ENCODE peak calls at places on chromosomes 5 and 9, in six cellular contexts. G is neural progenitor cell, B is MM.1S, Z is GM23248, C is HCT116, Y is SK-N-SH. T is an unnamed sample.

GRCh38 chr9:134853893-134854292 is 26.7 kb upstream of the FCN2 start:
- DNase-seq in G (no peak), B (no peak), Z (no peak), C (no peak), Y (no peak), T (no peak)

GRCh38 chr9:76703270-76703669 is 61.0 kb upstream of the PCA3 start:
- DNase-seq in G (no peak), B (no peak), Z (no peak), C (no peak), Y (no peak), T (no peak)

GRCh38 chr9:93126825-93127368 is 7.2 kb downstream of the NINJ1 start:
- DNase-seq in G (peak; percentile 45), B (no peak), Z (no peak), C (no peak), Y (peak; percentile 73), T (no peak)

GRCh38 chr9:14212116-14212515 is 101.8 kb downstream of the NFIB start:
- DNase-seq in G (no peak), B (no peak), Z (peak; percentile 74), C (no peak), Y (no peak), T (peak; percentile 56)

GRCh38 chr5:163760498-163760897 is 255.1 kb downstream of the MAT2B start:
- DNase-seq in G (no peak), B (no peak), Z (peak; percentile 89), C (no peak), Y (no peak), T (peak; percentile 18)

GRCh38 chr5:180156141-180156540 is 52.9 kb downstream of the RASGEF1C start:
- DNase-seq in G (no peak), B (no peak), Z (no peak), C (no peak), Y (peak; percentile 9), T (no peak)

GRCh38 chr9:123419091-123419490 is 63.1 kb downstream of the CRB2 start:
- DNase-seq in G (no peak), B (no peak), Z (no peak), C (no peak), Y (no peak), T (no peak)

GRCh38 chr5:167511-167910 is 23.8 kb upstream of the LRRC14B start:
- DNase-seq in G (no peak), B (no peak), Z (no peak), C (no peak), Y (no peak), T (no peak)

GRCh38 chr5:180098526-180098925 is 27.0 kb upstream of the RNF130 start:
- DNase-seq in G (no peak), B (no peak), Z (no peak), C (no peak), Y (no peak), T (no peak)

GRCh38 chr5:170985486-170985885 is 123.7 kb downstream of the RANBP17 start:
- DNase-seq in G (no peak), B (no peak), Z (peak; percentile 1), C (no peak), Y (no peak), T (no peak)

GRCh38 chr9:91162784-91163440 is 198.8 kb downstream of the AUH start:
- DNase-seq in G (no peak), B (peak; percentile 92), Z (no peak), C (no peak), Y (no peak), T (peak; percentile 27)

GRCh38 chr9:91273853-91274552 is 87.7 kb downstream of the AUH start:
- DNase-seq in G (no peak), B (peak; percentile 55), Z (peak; percentile 69), C (peak; percentile 8), Y (no peak), T (peak; percentile 47)

GRCh38 chr5:172524573-172525021 is 70.3 kb upstream of the SH3PXD2B start:
- DNase-seq in G (no peak), B (no peak), Z (no peak), C (no peak), Y (peak; percentile 60), T (no peak)

GRCh38 chr5:51860532-51861018 is 477.3 kb downstream of the ISL1 start:
- DNase-seq in G (no peak), B (no peak), Z (no peak), C (peak; percentile 2), Y (no peak), T (peak; percentile 82)

GRCh38 chr5:175885813-175886212 is 14.4 kb downstream of the CPLX2 start:
- DNase-seq in G (no peak), B (no peak), Z (no peak), C (no peak), Y (no peak), T (peak; percentile 7)

GRCh38 chr9:89474939-89475338 is 23.0 kb downstream of the SEMA4D start:
- DNase-seq in G (no peak), B (no peak), Z (no peak), C (no peak), Y (peak; percentile 61), T (no peak)

GRCh38 chr5:54874337-54875021 is 110.9 kb downstream of the ESM1 start:
- DNase-seq in G (no peak), B (no peak), Z (peak; percentile 34), C (no peak), Y (no peak), T (peak; percentile 53)

GRCh38 chr5:72436796-72437471 is 70.3 kb downstream of the ZNF366 start:
- DNase-seq in G (no peak), B (no peak), Z (no peak), C (no peak), Y (no peak), T (peak; percentile 40)
- TF ChIP-seq EZH2phosphoT487 in G (no peak), B (no peak), Z (no peak), C (no peak), Y (no peak), T (no peak)

DNA sequence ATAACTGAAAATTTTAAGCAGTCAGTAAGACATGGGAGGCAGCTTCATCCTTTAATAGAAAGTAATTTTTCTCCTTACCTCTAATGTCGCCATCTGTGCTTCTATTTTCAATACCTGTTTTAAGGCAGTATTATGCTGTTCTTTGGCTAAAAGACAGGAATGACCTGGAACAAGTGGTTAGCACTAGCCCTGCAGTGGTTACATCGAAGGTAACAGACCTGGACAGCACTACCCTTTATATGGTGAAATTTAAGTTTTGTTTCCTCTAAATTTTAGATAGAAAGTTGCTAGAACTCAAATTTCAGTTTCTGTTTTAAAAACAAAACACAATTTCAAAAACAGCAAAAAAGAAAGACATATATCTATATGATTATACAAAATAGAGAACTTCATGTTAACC is 534.1 kb upstream of the CDH6 start:
- DNase-seq in G (no peak), B (no peak), Z (no peak), C (no peak), Y (no peak), T (no peak)
- H3K9ac ChIP-seq in G (no peak overlapping the region), B (no peak overlapping the region), Z (no peak overlapping the region), C (no peak overlapping the region), Y (no peak overlapping the region), T (no peak overlapping the region)

GRCh38 chr9:125438506-125439433 is 177.1 kb downstream of the GAPVD1 start:
- DNase-seq in G (no peak), B (no peak), Z (no peak), C (no peak), Y (no peak), T (no peak)
- TF ChIP-seq EZH2phosphoT487 in G (no peak), B (no peak), Z (no peak), C (no peak), Y (no peak), T (no peak)

DNA sequence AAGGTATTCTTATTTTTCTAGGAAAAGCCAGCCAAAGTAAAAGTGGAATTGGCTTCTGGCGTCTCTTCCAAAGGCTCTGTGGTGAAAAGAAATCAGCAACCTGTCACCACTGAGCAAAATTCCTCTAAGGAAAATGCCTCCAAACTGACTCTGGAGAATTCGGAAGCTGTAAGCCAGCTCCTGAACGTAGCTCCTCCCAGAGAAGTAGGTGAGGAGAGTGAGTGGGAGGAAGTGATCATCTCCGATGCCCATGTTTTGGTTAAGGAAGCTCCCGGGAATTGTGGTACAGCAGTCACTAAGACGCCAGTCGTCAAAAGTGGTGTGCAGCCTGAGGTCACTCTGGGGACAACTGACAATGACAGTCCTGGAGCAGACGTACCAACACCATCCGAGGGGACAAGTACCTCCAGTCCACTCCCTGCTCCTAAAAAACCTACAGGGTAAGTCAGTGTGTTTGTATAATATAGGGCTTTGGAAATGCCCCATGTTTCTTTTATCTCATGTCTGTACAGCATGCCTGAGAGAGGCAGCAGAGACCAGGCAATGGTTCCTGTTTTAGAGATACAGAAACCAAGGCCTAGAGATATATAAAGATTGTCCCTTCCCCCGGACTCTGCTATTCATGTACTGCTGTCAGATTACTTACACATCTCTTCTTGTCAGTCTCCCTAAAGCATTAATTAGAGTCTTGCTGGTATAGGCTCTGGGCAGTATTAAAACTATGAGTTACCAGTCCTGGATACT is 23.9 kb downstream of the HMGXB3 start:
- DNase-seq in G (no peak), B (no peak), Z (no peak), C (no peak), Y (no peak), T (no peak)
- H3K9ac ChIP-seq in G (no peak overlapping the region), B (no peak overlapping the region), Z (no peak overlapping the region), C (no peak overlapping the region), Y (no peak overlapping the region), T (no peak overlapping the region)